ENCODE peak calls at places on chromosomes 6 and 20, in seven cellular contexts. P is HCT116, Y is H1, F is SK-N-SH, C is GM12878, X is K562, Q is HepG2. V is an unnamed sample.

GRCh38 chr6:132669690-132670291 is 10.8 kb upstream of the TAAR1 start:
- DNase-seq in X (no peak), Q (peak; percentile 20), F (peak; percentile 8), Y (no peak), P (peak; percentile 38), C (no peak), V (peak; percentile 46)

GRCh38 chr20:5569021-5569420 is 181.2 kb upstream of the SHLD1 start:
- DNase-seq in F (peak; percentile 52), X (peak; percentile 18), P (peak; percentile 28), Y (no peak), Q (peak; percentile 71), C (no peak), V (peak; percentile 66)

GRCh38 chr20:10489853-10490627 is 54.9 kb downstream of the SLX4IP start:
- DNase-seq in C (no peak), P (no peak), X (no peak), Y (no peak), F (no peak), Q (no peak), V (no peak)

GRCh38 chr6:166540631-166541331 is 45.7 kb downstream of the RAMACL start:
- DNase-seq in P (no peak), C (peak; percentile 66), F (no peak), Y (no peak), X (peak; percentile 28), Q (no peak), V (no peak)

GRCh38 chr6:36873612-36874011 is 991 bp downstream of the PPIL1 start:
- DNase-seq in C (no peak), F (peak; percentile 54), X (no peak), Y (no peak), P (no peak), Q (peak; percentile 50), V (no peak)

GRCh38 chr6:114115659-114116058 is 144.7 kb upstream of the HDAC2 start:
- DNase-seq in Y (no peak), X (no peak), P (no peak), F (no peak), Q (no peak), C (no peak), V (no peak)

GRCh38 chr20:63050406-63050805 is 43.6 kb upstream of the BHLHE23 start:
- DNase-seq in C (no peak), F (no peak), P (no peak), Q (no peak), Y (no peak), X (no peak), V (no peak)

GRCh38 chr6:151141685-151142084 is 98.1 kb upstream of the AKAP12 start:
- DNase-seq in C (no peak), X (no peak), P (no peak), F (no peak), Q (peak; percentile 70), Y (no peak), V (no peak)

GRCh38 chr6:158011478-158011920 is 29.8 kb downstream of the SYNJ2 start:
- DNase-seq in F (no peak), P (no peak), X (no peak), Q (peak; percentile 100), C (no peak), Y (no peak), V (no peak)

GRCh38 chr6:136084403-136084802 is 165.7 kb downstream of the MTFR2 start:
- DNase-seq in F (no peak), C (no peak), Y (no peak), P (no peak), X (no peak), Q (no peak), V (no peak)

GRCh38 chr6:134675110-134676038 is 274.5 kb downstream of the ALDH8A1 start:
- DNase-seq in F (no peak), Q (no peak), Y (no peak), C (no peak), P (no peak), X (no peak), V (no peak)

GRCh38 chr20:24986436-24987015 is 6.0 kb downstream of the APMAP start:
- DNase-seq in X (no peak), F (no peak), Q (no peak), P (no peak), C (no peak), Y (no peak), V (no peak)

GRCh38 chr6:154466971-154467679 is 43.4 kb downstream of the CNKSR3 start:
- DNase-seq in Q (no peak), F (no peak), C (no peak), Y (no peak), P (no peak), X (no peak), V (no peak)

GRCh38 chr6:118618676-118619377 is 32.6 kb downstream of the CEP85L start:
- DNase-seq in Q (peak; percentile 43), P (peak; percentile 12), F (peak; percentile 49), Y (peak; percentile 85), C (no peak), X (peak; percentile 32), V (peak; percentile 54)

GRCh38 chr6:147298461-147298860 is 94.2 kb downstream of the STXBP5 start:
- DNase-seq in Q (no peak), P (no peak), F (no peak), X (no peak), Y (no peak), C (no peak), V (no peak)

GRCh38 chr6:168326294-168327261 is 7.0 kb upstream of the DACT2 start:
- DNase-seq in Q (peak; percentile 99), X (no peak), Y (peak; percentile 42), P (no peak), C (no peak), F (no peak), V (no peak)

GRCh38 chr20:32832664-32833063 is 12.9 kb downstream of the MAPRE1 start:
- DNase-seq in F (no peak), P (no peak), C (no peak), Q (no peak), X (no peak), Y (no peak), V (no peak)

GRCh38 chr6:13563009-13563408 is 11.4 kb upstream of the SIRT5 start:
- DNase-seq in F (no peak), P (no peak), C (no peak), Q (no peak), X (no peak), Y (no peak), V (no peak)

GRCh38 chr6:52693777-52694176 is 22.9 kb downstream of the TMEM14A start:
- DNase-seq in X (no peak), Y (no peak), Q (no peak), C (no peak), P (no peak), F (no peak), V (no peak)

GRCh38 chr6:113774122-113774835 is 82.9 kb upstream of the MARCKS start:
- DNase-seq in C (no peak), X (no peak), F (no peak), Q (no peak), P (peak; percentile 8), Y (no peak), V (peak; percentile 15)

GRCh38 chr6:165245287-165245686 is 64.1 kb downstream of the C6orf118 start:
- DNase-seq in C (no peak), F (peak; percentile 22), X (no peak), Y (no peak), Q (no peak), P (no peak), V (no peak)

GRCh38 chr6:31727034-31727716 is 1.9 kb downstream of the DDAH2 start:
- DNase-seq in C (no peak), Q (no peak), P (no peak), X (no peak), Y (no peak), F (no peak), V (no peak)

GRCh38 chr20:61897401-61898295 is 168.0 kb downstream of the TAF4 start:
- DNase-seq in Q (no peak), F (no peak), P (no peak), C (no peak), X (no peak), Y (no peak), V (no peak)

DNA sequence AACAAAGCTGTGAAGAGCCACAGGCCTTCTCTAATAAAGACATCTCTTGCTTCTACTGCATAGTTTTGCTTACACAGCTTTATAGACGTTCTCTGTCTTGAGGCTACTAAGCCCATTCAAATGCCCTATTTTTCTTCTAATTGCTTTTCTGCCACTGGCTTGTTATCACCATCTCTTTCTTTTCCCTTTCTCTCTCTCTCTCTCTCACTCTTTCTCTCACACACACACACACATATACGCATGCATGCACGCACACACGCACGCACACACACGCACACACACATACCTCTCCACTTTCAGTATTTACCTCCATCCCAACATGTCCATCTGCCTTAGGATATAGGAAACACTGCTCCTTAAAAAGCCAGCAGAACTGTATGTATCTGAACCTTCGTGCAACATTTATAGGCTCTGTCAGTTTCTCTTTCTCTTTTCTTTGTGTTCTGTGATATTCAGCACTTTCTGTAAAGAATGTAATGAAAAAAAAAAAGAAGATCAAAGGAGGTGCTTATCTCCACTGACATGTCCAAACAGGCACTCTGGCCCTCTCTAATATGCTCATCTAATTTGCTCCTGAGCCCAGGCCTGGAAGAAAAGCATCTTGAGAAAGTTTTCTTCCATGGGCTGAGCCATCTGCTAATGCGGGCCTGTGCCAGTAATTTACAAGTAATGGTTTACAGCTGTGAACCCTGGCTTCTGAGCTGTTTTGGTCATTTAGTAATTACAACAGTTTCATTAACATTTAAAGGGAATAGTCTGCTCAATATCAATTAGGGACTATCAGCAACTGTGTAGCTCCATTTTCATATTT is 1046.7 kb upstream of the MAP3K7 start:
- DNase-seq in Q (no peak), P (no peak), C (no peak), Y (no peak), F (no peak), X (no peak), V (no peak)
- TF ChIP-seq JUND in Q (no peak), P (no peak), C (no peak), Y (no peak), F (no peak), X (no peak), V (no peak)

DNA sequence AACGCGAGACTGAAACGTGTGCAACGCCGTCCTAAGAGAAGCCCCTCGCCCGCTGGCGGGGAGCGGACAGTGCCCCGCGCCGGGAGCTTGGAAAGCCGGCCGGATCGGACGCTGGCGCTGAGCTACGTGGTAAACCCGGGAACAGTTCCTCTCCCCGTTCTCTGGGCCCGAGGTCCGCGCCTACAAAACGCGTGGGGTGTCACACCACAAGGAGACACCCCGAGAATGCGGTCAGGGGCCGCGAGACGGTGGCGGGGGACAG is 755 bp downstream of the NCOA5 start:
- DNase-seq in C (no peak), Y (no peak), X (no peak), P (no peak), F (no peak), Q (peak; percentile 15), V (no peak)
- TF ChIP-seq JUND in C (no peak), Y (no peak), X (no peak), P (no peak), F (no peak), Q (no peak), V (no peak)

GRCh38 chr6:107235521-107235920 is 120.2 kb upstream of the BEND3 start:
- DNase-seq in P (no peak), Q (no peak), Y (no peak), X (no peak), F (no peak), C (no peak), V (no peak)
- TF ChIP-seq JUND in P (no peak), Q (no peak), Y (no peak), X (no peak), F (no peak), C (no peak), V (no peak)

DNA sequence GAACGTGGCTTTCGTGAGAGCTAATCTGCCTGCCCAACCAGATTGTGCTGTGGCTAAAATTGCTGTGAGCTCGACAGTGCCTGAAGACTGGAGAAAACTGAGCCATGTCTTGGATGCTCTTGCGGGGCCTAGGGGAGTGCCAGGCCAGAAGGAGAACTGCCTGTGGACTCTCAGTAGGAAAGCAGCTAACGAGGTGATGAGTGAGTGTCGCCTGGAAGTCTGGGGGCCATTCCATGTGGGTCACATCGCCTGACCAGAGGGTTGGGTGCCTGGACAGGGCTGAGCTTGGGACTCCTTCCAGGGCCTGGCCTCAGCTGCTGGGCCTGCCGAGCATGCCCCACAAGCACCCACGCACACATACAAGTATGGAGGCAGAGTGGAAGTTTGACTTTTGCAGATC is 166.5 kb downstream of the VEGFA start:
- DNase-seq in X (no peak), F (peak; percentile 5), P (no peak), Y (no peak), Q (no peak), C (no peak), V (no peak)
- TF ChIP-seq JUND in X (no peak), F (no peak), P (no peak), Y (no peak), Q (no peak), C (no peak), V (no peak)

V was measured in T47D.